ENCODE peak calls at places on chromosomes 5 and 9, in five cellular contexts. One of them, this sample, is unnamed.

GRCh38 chr5:91162534-91163381 is 220.4 kb downstream of the ARRDC3 start:
- DNase-seq in fibroblast of gingiva: peak; percentile 81
- DNase-seq in adipocyte: peak; percentile 81
- DNase-seq in mesendoderm: peak; percentile 47
- DNase-seq in tibial artery: peak; percentile 82
- DNase-seq in this sample: no peak

GRCh38 chr5:157690690-157691433 is 19.5 kb downstream of the C5orf52 start:
- DNase-seq in fibroblast of gingiva: no peak
- DNase-seq in adipocyte: no peak
- DNase-seq in mesendoderm: no peak
- DNase-seq in tibial artery: no peak
- DNase-seq in this sample: no peak

GRCh38 chr9:89929721-89930480 is 325.1 kb downstream of the GADD45G start:
- DNase-seq in fibroblast of gingiva: no peak
- DNase-seq in adipocyte: no peak
- DNase-seq in mesendoderm: no peak
- DNase-seq in tibial artery: peak; percentile 37
- DNase-seq in this sample: no peak

GRCh38 chr5:104171958-104172357 is 609.4 kb upstream of the NUDT12 start:
- DNase-seq in fibroblast of gingiva: no peak
- DNase-seq in adipocyte: no peak
- DNase-seq in mesendoderm: no peak
- DNase-seq in tibial artery: no peak
- DNase-seq in this sample: peak; percentile 6

GRCh38 chr9:138028596-138028995 is 151.0 kb downstream of the CACNA1B start:
- DNase-seq in fibroblast of gingiva: no peak
- DNase-seq in adipocyte: no peak
- DNase-seq in mesendoderm: no peak
- DNase-seq in tibial artery: no peak
- DNase-seq in this sample: no peak

GRCh38 chr5:10453564-10453963 is 11.9 kb downstream of the ROPN1L start:
- DNase-seq in fibroblast of gingiva: no peak
- DNase-seq in adipocyte: peak; percentile 52
- DNase-seq in mesendoderm: no peak
- DNase-seq in tibial artery: no peak
- DNase-seq in this sample: no peak

GRCh38 chr9:86097510-86098224 is 1.7 kb downstream of the GOLM1 start:
- DNase-seq in fibroblast of gingiva: no peak
- DNase-seq in adipocyte: no peak
- DNase-seq in mesendoderm: peak; percentile 13
- DNase-seq in tibial artery: no peak
- DNase-seq in this sample: no peak

GRCh38 chr9:134648701-134649525 is 7.3 kb downstream of the COL5A1 start:
- DNase-seq in fibroblast of gingiva: peak; percentile 58
- DNase-seq in adipocyte: peak; percentile 73
- DNase-seq in mesendoderm: no peak
- DNase-seq in tibial artery: no peak
- DNase-seq in this sample: no peak

GRCh38 chr5:141192110-141192725 is at the start of gene PCDHB10:
- DNase-seq in fibroblast of gingiva: no peak
- DNase-seq in adipocyte: peak; percentile 37
- DNase-seq in mesendoderm: peak; percentile 78
- DNase-seq in tibial artery: no peak
- DNase-seq in this sample: peak; percentile 60

GRCh38 chr5:121497176-121497575 is 354.5 kb upstream of the FTMT start:
- DNase-seq in fibroblast of gingiva: no peak
- DNase-seq in adipocyte: peak; percentile 15
- DNase-seq in mesendoderm: no peak
- DNase-seq in tibial artery: no peak
- DNase-seq in this sample: peak; percentile 88

GRCh38 chr5:16536246-16536645 is 70.6 kb upstream of the ZNF622 start:
- DNase-seq in fibroblast of gingiva: no peak
- DNase-seq in adipocyte: peak; percentile 24
- DNase-seq in mesendoderm: no peak
- DNase-seq in tibial artery: no peak
- DNase-seq in this sample: no peak

GRCh38 chr9:86868611-86869010 is 78.7 kb downstream of the GAS1 start:
- DNase-seq in fibroblast of gingiva: peak; percentile 14
- DNase-seq in adipocyte: peak; percentile 11
- DNase-seq in mesendoderm: no peak
- DNase-seq in tibial artery: no peak
- DNase-seq in this sample: no peak

GRCh38 chr9:137045294-137046093 is 483 bp downstream of the NPDC1 start:
- DNase-seq in fibroblast of gingiva: peak; percentile 25
- DNase-seq in adipocyte: peak; percentile 70
- DNase-seq in mesendoderm: no peak
- DNase-seq in tibial artery: no peak
- DNase-seq in this sample: peak; percentile 73

GRCh38 chr9:123642291-123643278 is 286.6 kb downstream of the CRB2 start:
- DNase-seq in fibroblast of gingiva: no peak
- DNase-seq in adipocyte: peak; percentile 27
- DNase-seq in mesendoderm: no peak
- DNase-seq in tibial artery: peak; percentile 49
- DNase-seq in this sample: peak; percentile 97

GRCh38 chr5:389891-390290 is 53.1 kb upstream of the EXOC3 start:
- DNase-seq in fibroblast of gingiva: no peak
- DNase-seq in adipocyte: no peak
- DNase-seq in mesendoderm: no peak
- DNase-seq in tibial artery: no peak
- DNase-seq in this sample: no peak

GRCh38 chr9:127803507-127804352 is 1.0 kb downstream of the FPGS start:
- DNase-seq in fibroblast of gingiva: peak; percentile 72
- DNase-seq in adipocyte: peak; percentile 48
- DNase-seq in mesendoderm: no peak
- DNase-seq in tibial artery: peak; percentile 45
- DNase-seq in this sample: no peak

GRCh38 chr9:124202447-124202971 is 55.2 kb upstream of the NEK6 start:
- DNase-seq in fibroblast of gingiva: no peak
- DNase-seq in adipocyte: no peak
- DNase-seq in mesendoderm: peak; percentile 42
- DNase-seq in tibial artery: peak; percentile 60
- DNase-seq in this sample: no peak

GRCh38 chr5:44875661-44876250 is 67.0 kb downstream of the MRPS30 start:
- DNase-seq in fibroblast of gingiva: no peak
- DNase-seq in adipocyte: no peak
- DNase-seq in mesendoderm: peak; percentile 20
- DNase-seq in tibial artery: no peak
- DNase-seq in this sample: no peak

GRCh38 chr9:124260769-124261603 is 3.2 kb downstream of the NEK6 start:
- DNase-seq in fibroblast of gingiva: peak; percentile 61
- DNase-seq in adipocyte: peak; percentile 82
- DNase-seq in mesendoderm: peak; percentile 52
- DNase-seq in tibial artery: peak; percentile 68
- DNase-seq in this sample: no peak

GRCh38 chr9:2367970-2368369 is 253.6 kb upstream of the VLDLR start:
- DNase-seq in fibroblast of gingiva: no peak
- DNase-seq in adipocyte: no peak
- DNase-seq in mesendoderm: peak; percentile 46
- DNase-seq in tibial artery: no peak
- DNase-seq in this sample: no peak

GRCh38 chr5:474826-475661 is 32.1 kb downstream of the EXOC3 start:
- DNase-seq in fibroblast of gingiva: no peak
- DNase-seq in adipocyte: peak; percentile 22
- DNase-seq in mesendoderm: no peak
- DNase-seq in tibial artery: no peak
- DNase-seq in this sample: no peak

GRCh38 chr9:129994947-129995346 is 48.0 kb downstream of the FNBP1 start:
- DNase-seq in fibroblast of gingiva: peak; percentile 68
- DNase-seq in adipocyte: peak; percentile 44
- DNase-seq in mesendoderm: no peak
- DNase-seq in tibial artery: no peak
- DNase-seq in this sample: no peak